ENCODE peak calls at places on chromosomes 4 and X, in eight cellular contexts. L is suprapubic skin, X is heart right ventricle, Z is AG04449, H is prostate gland, J is fibroblast of mammary gland, R is breast epithelium, F is IMR-90. E is an unnamed sample.

GRCh38 chr4:83618991-83619390 is 83.1 kb downstream of the GPAT3 start:
- DNase-seq in L (no peak), X (no peak), Z (no peak), H (no peak), J (peak; percentile 34), R (no peak), F (peak; percentile 44), E (no peak)

GRCh38 chrX:11908371-11908770 is 150.3 kb downstream of the MSL3 start:
- DNase-seq in L (no peak), X (no peak), Z (no peak), H (no peak), J (peak; percentile 45), R (no peak), F (no peak), E (no peak)

GRCh38 chr4:184732126-184732525 is 1.8 kb downstream of the CENPU start:
- DNase-seq in L (no peak), X (no peak), Z (no peak), H (no peak), J (peak; percentile 74), R (no peak), F (peak; percentile 35), E (no peak)

GRCh38 chrX:13179100-13179499 is 134.7 kb upstream of the FAM9C start:
- DNase-seq in L (no peak), X (no peak), Z (no peak), H (no peak), J (peak; percentile 30), R (no peak), F (no peak), E (no peak)

GRCh38 chr4:145234086-145234694 is 53.8 kb upstream of the OTUD4 start:
- DNase-seq in L (no peak), X (no peak), Z (no peak), H (peak; percentile 58), J (peak; percentile 71), R (no peak), F (peak; percentile 67), E (peak; percentile 54)

GRCh38 chr4:24980064-24980690 is 50.6 kb downstream of the LGI2 start:
- DNase-seq in L (peak; percentile 72), X (no peak), Z (peak; percentile 24), H (peak; percentile 46), J (peak; percentile 89), R (no peak), F (peak; percentile 62), E (peak; percentile 56)

GRCh38 chrX:111006119-111006518 is 89.9 kb upstream of the PAK3 start:
- DNase-seq in L (no peak), X (no peak), Z (no peak), H (no peak), J (peak; percentile 34), R (no peak), F (no peak), E (no peak)

GRCh38 chrX:121308276-121308805 is 260.9 kb downstream of the GLUD2 start:
- DNase-seq in L (no peak), X (no peak), Z (peak; percentile 2), H (no peak), J (peak; percentile 94), R (no peak), F (no peak), E (peak; percentile 12)

GRCh38 chrX:150870487-150871340 is 27.8 kb downstream of the CD99L2 start:
- DNase-seq in L (no peak), X (no peak), Z (no peak), H (no peak), J (peak; percentile 33), R (no peak), F (peak; percentile 38), E (peak; percentile 5)

GRCh38 chrX:15745179-15745578 is 7.1 kb downstream of the CA5B start:
- DNase-seq in L (no peak), X (no peak), Z (no peak), H (no peak), J (peak; percentile 52), R (no peak), F (peak; percentile 52), E (no peak)

GRCh38 chrX:34338046-34338445 is 205.9 kb upstream of the FAM47A start:
- DNase-seq in L (no peak), X (no peak), Z (no peak), H (no peak), J (no peak), R (no peak), F (no peak), E (no peak)

GRCh38 chrX:11558972-11559371 is 106.7 kb downstream of the ARHGAP6 start:
- DNase-seq in L (no peak), X (no peak), Z (no peak), H (no peak), J (no peak), R (no peak), F (no peak), E (peak; percentile 11)

GRCh38 chr4:130053723-130054122 is 957.8 kb downstream of the C4orf33 start:
- DNase-seq in L (no peak), X (no peak), Z (no peak), H (no peak), J (no peak), R (no peak), F (no peak), E (no peak)

GRCh38 chrX:69018416-69019072 is 146.7 kb downstream of the PJA1 start:
- DNase-seq in L (no peak), X (no peak), Z (no peak), H (no peak), J (no peak), R (no peak), F (no peak), E (no peak)

GRCh38 chrX:75038925-75039324 is 113.7 kb upstream of the NEXMIF start:
- DNase-seq in L (no peak), X (no peak), Z (no peak), H (no peak), J (peak; percentile 18), R (no peak), F (peak; percentile 32), E (no peak)

GRCh38 chrX:148457279-148457678 is 43.1 kb upstream of the AFF2 start:
- DNase-seq in L (no peak), X (no peak), Z (no peak), H (no peak), J (no peak), R (no peak), F (no peak), E (no peak)

GRCh38 chr4:136709897-136710296 is 822.4 kb downstream of the PCDH18 start:
- DNase-seq in L (no peak), X (no peak), Z (no peak), H (no peak), J (no peak), R (no peak), F (no peak), E (no peak)

GRCh38 chr4:52795533-52795932 is 44.3 kb upstream of the ERVMER34-1 start:
- DNase-seq in L (no peak), X (no peak), Z (no peak), H (no peak), J (no peak), R (no peak), F (no peak), E (no peak)

GRCh38 chr4:66275381-66276060 is 605.2 kb upstream of the EPHA5 start:
- DNase-seq in L (no peak), X (no peak), Z (no peak), H (no peak), J (no peak), R (no peak), F (no peak), E (no peak)

GRCh38 chrX:95346854-95347253 is 1337.8 kb upstream of the DIAPH2 start:
- DNase-seq in L (no peak), X (no peak), Z (no peak), H (no peak), J (peak; percentile 19), R (no peak), F (peak; percentile 5), E (no peak)
- TF ChIP-seq CTCF in L (no peak), X (no peak), Z (no peak), H (peak; percentile 13), J (peak; percentile 27), R (no peak), F (peak; percentile 38), E (peak; percentile 33)

GRCh38 chrX:99077099-99077498 is 1333.0 kb downstream of the PCDH19 start:
- DNase-seq in L (no peak), X (no peak), Z (no peak), H (no peak), J (no peak), R (no peak), F (no peak), E (no peak)
- TF ChIP-seq CTCF in L (no peak), X (no peak), Z (no peak), H (no peak), J (no peak), R (no peak), F (no peak), E (no peak)

GRCh38 chr4:41939016-41939623 is 3.9 kb downstream of the TMEM33 start:
- DNase-seq in L (no peak), X (no peak), Z (no peak), H (no peak), J (peak; percentile 61), R (no peak), F (peak; percentile 60), E (no peak)

GRCh38 chr4:41932988-41933387 is 2.2 kb upstream of the TMEM33 start:
- DNase-seq in L (no peak), X (no peak), Z (no peak), H (no peak), J (no peak), R (no peak), F (no peak), E (no peak)

GRCh38 chr4:41935652-41936021 is 408 bp downstream of the TMEM33 start:
- DNase-seq in L (no peak), X (no peak), Z (no peak), H (no peak), J (peak; percentile 37), R (no peak), F (peak; percentile 10), E (no peak)

GRCh38 chr4:41933997-41934812 is 1.0 kb upstream of the TMEM33 start:
- DNase-seq in L (no peak), X (no peak), Z (no peak), H (no peak), J (peak; percentile 5), R (no peak), F (no peak), E (no peak)

DNA sequence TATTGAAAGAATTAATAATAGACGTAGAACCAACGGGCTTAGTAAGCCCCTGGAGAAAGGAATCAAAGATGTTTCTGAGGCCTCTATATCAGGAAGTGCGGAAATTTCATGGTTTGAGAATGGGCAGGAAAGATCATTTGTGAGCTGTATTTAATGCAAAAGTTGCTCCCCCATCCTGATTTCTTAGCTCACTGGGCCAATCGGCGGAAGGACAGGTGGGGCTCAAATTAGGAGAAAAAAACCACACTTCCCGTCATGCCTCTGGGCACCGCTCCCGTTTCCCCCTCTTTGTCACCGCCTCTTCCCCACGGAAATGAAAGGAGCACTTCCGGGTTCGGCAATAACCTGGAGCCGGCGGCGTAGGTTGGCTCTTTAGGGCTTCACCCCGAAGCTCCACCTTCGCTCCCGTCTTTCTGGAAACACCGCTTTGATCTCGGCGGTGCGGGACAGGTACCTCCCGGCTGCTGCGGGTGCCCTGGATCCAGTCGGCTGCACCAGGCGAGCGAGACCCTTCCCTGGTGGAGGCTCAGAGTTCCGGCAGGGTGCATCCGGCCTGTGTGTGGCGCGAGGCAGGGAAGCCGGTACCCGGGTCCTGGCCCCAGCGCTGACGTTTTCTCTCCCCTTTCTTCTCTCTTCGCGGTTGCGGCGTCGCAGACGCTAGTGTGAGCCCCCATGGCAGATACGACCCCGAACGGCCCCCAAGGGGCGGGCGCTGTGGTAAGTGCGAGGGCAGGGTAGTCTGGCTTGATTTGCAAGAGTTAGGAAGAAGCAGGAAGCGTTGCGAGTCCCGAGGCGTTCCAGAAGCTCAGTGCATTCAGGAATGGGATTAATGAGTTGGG is at the start of gene TMEM33:
- DNase-seq in L (peak; percentile 89), X (peak; percentile 81), Z (peak; percentile 9), H (peak; percentile 89), J (peak; percentile 81), R (peak; percentile 77), F (peak; percentile 79), E (peak; percentile 70)
- TF ChIP-seq CTCF in L (no peak), X (peak; percentile 38), Z (peak; percentile 28), H (peak; percentile 48), J (no peak), R (no peak), F (no peak), E (no peak)

GRCh38 chr4:8505229-8505628 is 64.7 kb downstream of the TRMT44 start:
- DNase-seq in L (no peak), X (no peak), Z (no peak), H (no peak), J (no peak), R (no peak), F (no peak), E (no peak)
- TF ChIP-seq CTCF in L (no peak), X (no peak), Z (no peak), H (no peak), J (no peak), R (no peak), F (no peak), E (no peak)

E was measured in nephron progenitor cell.